ENCODE peak calls at places on chromosomes 11 and 22, in eight cellular contexts. V, M, W, L, P, B, K and F are unnamed samples.

GRCh38 chr11:11279956-11280689 is 72.9 kb downstream of the CSNK2A3 start:
- DNase-seq in L (no peak), B (peak), V (no peak), M (no peak), P (peak), K (peak), W (no peak), F (no peak)

GRCh38 chr22:28034760-28035401 is 115.8 kb upstream of the PITPNB start:
- DNase-seq in B (peak), V (no peak), W (peak), P (peak), L (peak), K (peak), M (no peak), F (no peak)

GRCh38 chr11:113623114-113623513 is 83.0 kb downstream of the TMPRSS5 start:
- DNase-seq in V (no peak), L (no peak), K (peak), M (no peak), P (no peak), B (no peak), W (no peak), F (no peak)

GRCh38 chr11:119921571-119921970 is 192.6 kb upstream of the NECTIN1 start:
- DNase-seq in V (no peak), P (no peak), B (no peak), L (no peak), W (no peak), K (no peak), M (no peak), F (no peak)

GRCh38 chr11:877565-877964 is 33.0 kb downstream of the CHID1 start:
- DNase-seq in B (no peak), M (peak), K (no peak), P (peak), W (no peak), L (no peak), V (no peak), F (no peak)

GRCh38 chr11:8258771-8259170 is 4.9 kb downstream of the LMO1 start:
- DNase-seq in W (no peak), B (no peak), P (no peak), V (no peak), L (peak), M (no peak), K (peak), F (no peak)

GRCh38 chr22:29904020-29904419 is 21.0 kb downstream of the MTMR3 start:
- DNase-seq in K (no peak), W (no peak), M (no peak), P (no peak), L (no peak), B (no peak), V (no peak), F (no peak)

GRCh38 chr22:37804886-37805857 is 2.6 kb upstream of the GCAT start:
- DNase-seq in K (peak), P (peak), M (peak), B (peak), V (peak), W (peak), L (peak), F (no peak)

GRCh38 chr11:12248330-12248729 is 129.0 kb upstream of the PARVA start:
- DNase-seq in B (peak), W (peak), V (no peak), L (peak), M (peak), K (no peak), P (no peak), F (no peak)

GRCh38 chr11:12581923-12582322 is 92.3 kb upstream of the TEAD1 start:
- DNase-seq in M (no peak), P (peak), W (no peak), L (no peak), B (peak), K (peak), V (no peak), F (peak)

GRCh38 chr11:21465920-21466319 is 727.0 kb upstream of the ANO5 start:
- DNase-seq in P (no peak), W (no peak), M (no peak), V (no peak), B (no peak), K (no peak), L (no peak), F (no peak)

GRCh38 chr11:107856180-107856980 is 2.2 kb downstream of the SLC35F2 start:
- DNase-seq in P (peak), B (no peak), W (no peak), L (no peak), V (no peak), M (no peak), K (no peak), F (no peak)

GRCh38 chr11:1204381-1205101 is 18.3 kb upstream of the MUC5B start:
- DNase-seq in V (no peak), P (no peak), B (no peak), M (no peak), L (peak), W (peak), K (no peak), F (no peak)

GRCh38 chr22:50423956-50424355 is 50.9 kb downstream of the SBF1 start:
- DNase-seq in K (no peak), V (no peak), M (no peak), L (no peak), W (no peak), P (no peak), B (no peak), F (no peak)

GRCh38 chr11:14537134-14537599 is 17.0 kb upstream of the PSMA1 start:
- DNase-seq in P (peak), K (peak), B (peak), W (no peak), M (peak), V (peak), L (no peak), F (no peak)

GRCh38 chr11:128830290-128830813 is 36.7 kb downstream of the KCNJ1 start:
- DNase-seq in W (no peak), V (no peak), L (no peak), B (no peak), K (no peak), P (peak), M (no peak), F (no peak)

GRCh38 chr11:25742800-25743199 is 589.1 kb upstream of the ANO3 start:
- DNase-seq in P (no peak), M (no peak), W (no peak), K (no peak), L (no peak), V (no peak), B (no peak), F (no peak)

GRCh38 chr22:24303007-24303406 is 32.4 kb downstream of the SPECC1L start:
- DNase-seq in L (no peak), V (no peak), B (no peak), P (no peak), K (no peak), W (no peak), M (no peak), F (no peak)

GRCh38 chr22:49197500-49197899 is 630.2 kb downstream of the BRD1 start:
- DNase-seq in L (peak), W (no peak), K (no peak), P (no peak), B (no peak), M (peak), V (no peak), F (no peak)

GRCh38 chr11:128630367-128631230 is 43.2 kb upstream of the ETS1 start:
- DNase-seq in L (peak), M (peak), W (peak), K (peak), B (peak), P (peak), V (peak), F (no peak)

GRCh38 chr22:39543095-39543494 is 10.5 kb upstream of the RPS19BP1 start:
- DNase-seq in K (no peak), B (peak), W (no peak), P (peak), L (no peak), V (no peak), M (peak), F (no peak)

GRCh38 chr11:96267490-96268010 is 75.4 kb downstream of the MAML2 start:
- DNase-seq in P (peak), V (peak), L (no peak), B (peak), W (no peak), K (no peak), M (no peak), F (no peak)

GRCh38 chr11:94746721-94747120 is 21.4 kb upstream of the AMOTL1 start:
- DNase-seq in B (no peak), V (no peak), W (no peak), K (no peak), P (no peak), M (no peak), L (no peak), F (no peak)

GRCh38 chr11:3382613-3383275 is 3.8 kb upstream of the ZNF195 start:
- DNase-seq in P (no peak), K (no peak), W (no peak), L (no peak), M (no peak), V (no peak), B (no peak), F (no peak)

GRCh38 chr22:23065495-23066122 is 4.7 kb upstream of the GNAZ start:
- DNase-seq in B (no peak), M (no peak), L (peak), K (no peak), W (no peak), V (peak), P (no peak), F (no peak)

GRCh38 chr11:114192841-114193389 is 103.3 kb upstream of the NNMT start:
- DNase-seq in V (no peak), K (no peak), B (no peak), M (peak), L (no peak), W (no peak), P (no peak), F (no peak)

GRCh38 chr11:70760416-70761020 is 362.2 kb downstream of the CTTN start:
- DNase-seq in L (peak), V (no peak), K (no peak), B (no peak), M (no peak), P (no peak), W (no peak), F (no peak)

GRCh38 chr11:117394221-117394925 is 66.7 kb downstream of the CEP164 start:
- DNase-seq in B (no peak), L (no peak), V (no peak), K (no peak), M (no peak), W (no peak), P (no peak), F (no peak)

GRCh38 chr11:128550967-128551522 is 36.3 kb downstream of the ETS1 start:
- DNase-seq in P (peak), B (no peak), L (no peak), W (no peak), K (no peak), M (no peak), V (peak), F (no peak)

GRCh38 chr11:35162795-35163194 is 23.8 kb downstream of the CD44 start:
- DNase-seq in K (no peak), P (peak), L (no peak), M (no peak), V (no peak), W (no peak), B (no peak), F (no peak)

GRCh38 chr11:2807801-2808241 is 77.8 kb downstream of the CDKN1C start:
- DNase-seq in P (no peak), L (peak), V (no peak), B (no peak), M (no peak), W (peak), K (no peak), F (no peak)

GRCh38 chr11:134050541-134051383 is 18.1 kb upstream of the JAM3 start:
- DNase-seq in B (peak), K (peak), V (peak), W (peak), P (peak), M (peak), L (peak), F (no peak)
- TF ChIP-seq CTCF in B (peak), K (peak), V (peak), W (peak), P (peak), M (peak), L (peak), F (peak)

DNA sequence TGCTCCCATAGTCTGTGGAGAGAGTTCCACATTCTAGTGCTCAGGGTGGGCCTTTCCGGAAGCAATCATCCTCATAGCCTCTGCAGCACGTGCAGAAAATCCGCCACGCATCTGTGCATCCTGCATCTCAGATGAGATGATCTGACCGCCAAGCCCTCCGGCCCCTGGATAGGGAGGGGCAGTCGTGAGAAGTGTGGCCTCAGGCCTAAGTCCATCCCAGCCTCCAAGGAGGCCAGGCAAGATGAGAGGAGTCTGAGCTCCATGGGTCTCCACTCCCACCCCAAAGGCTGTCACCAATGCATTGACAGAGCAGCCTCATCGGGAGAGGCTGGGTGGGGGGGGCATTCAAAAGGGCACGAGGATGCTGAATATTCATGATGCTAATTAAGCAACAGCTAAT is 30.5 kb upstream of the IGSF9B start:
- DNase-seq in V (no peak), B (no peak), L (no peak), M (no peak), W (no peak), K (no peak), P (no peak), F (no peak)
- TF ChIP-seq CTCF in V (no peak), B (no peak), L (no peak), M (no peak), W (no peak), K (no peak), P (no peak), F (no peak)

DNA sequence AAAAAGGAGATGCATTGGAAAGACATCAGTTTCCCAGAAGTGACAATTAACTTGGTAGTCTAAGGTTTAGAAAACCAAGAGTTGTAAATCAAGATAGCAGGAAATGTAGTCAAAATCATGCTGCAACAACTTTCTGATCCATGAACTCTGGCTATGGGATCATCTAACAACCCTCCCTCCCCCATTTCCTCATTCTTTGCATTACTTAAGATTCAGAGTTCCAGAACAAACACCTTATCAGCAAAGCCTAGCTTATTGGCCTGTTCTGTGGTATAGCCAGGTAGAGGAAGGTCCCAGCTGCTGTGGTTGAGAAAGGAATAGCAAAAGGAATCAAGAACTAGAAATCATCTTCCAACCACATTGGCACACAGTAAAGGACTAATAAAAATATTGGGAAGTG is 651.1 kb downstream of the METTL15 start:
- DNase-seq in K (peak), L (no peak), V (no peak), P (no peak), W (peak), B (peak), M (no peak), F (no peak)
- TF ChIP-seq CTCF in K (no peak), L (no peak), V (no peak), P (no peak), W (no peak), B (no peak), M (no peak), F (no peak)

DNA sequence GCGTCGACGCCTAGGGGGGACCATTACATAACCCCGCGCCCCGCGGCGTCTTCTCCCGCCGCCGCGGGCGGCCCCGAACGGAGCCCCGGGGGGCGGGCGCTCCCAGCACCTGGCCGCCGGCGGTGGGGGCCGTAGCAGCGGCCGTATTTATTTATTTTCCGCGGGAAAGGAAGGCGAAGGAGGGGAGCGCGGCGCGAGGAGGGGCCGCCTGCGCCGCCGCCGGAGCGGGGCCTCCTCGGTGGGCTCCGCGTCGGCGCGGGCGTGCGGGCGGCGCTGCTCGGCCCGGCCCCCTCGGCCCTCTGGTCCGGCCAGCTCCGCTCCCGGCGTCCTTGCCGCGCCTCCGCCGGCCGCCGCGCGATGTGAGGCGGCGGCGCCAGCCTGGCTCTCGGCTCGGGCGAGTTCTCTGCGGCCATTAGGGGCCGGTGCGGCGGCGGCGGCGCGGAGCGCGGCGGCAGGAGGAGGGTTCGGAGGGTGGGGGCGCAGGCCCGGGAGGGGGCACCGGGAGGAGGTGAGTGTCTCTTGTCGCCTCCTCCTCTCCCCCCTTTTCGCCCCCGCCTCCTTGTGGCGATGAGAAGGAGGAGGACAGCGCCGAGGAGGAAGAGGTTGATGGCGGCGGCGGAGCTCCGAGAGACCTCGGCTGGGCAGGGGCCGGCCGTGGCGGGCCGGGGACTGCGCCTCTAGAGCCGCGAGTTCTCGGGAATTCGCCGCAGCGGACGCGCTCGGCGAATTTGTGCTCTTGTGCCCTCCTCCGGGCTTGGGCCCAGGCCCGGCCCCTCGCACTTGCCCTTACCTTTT is at the start of gene EP300:
- DNase-seq in K (peak), V (peak), P (peak), W (peak), L (peak), B (peak), M (peak), F (peak)
- TF ChIP-seq CTCF in K (peak), V (no peak), P (peak), W (no peak), L (peak), B (peak), M (peak), F (peak)

GRCh38 chr11:64649304-64649703 is 58.3 kb downstream of the SLC22A12 start:
- DNase-seq in B (peak), P (peak), W (peak), V (no peak), M (peak), K (no peak), L (no peak), F (no peak)
- TF ChIP-seq CTCF in B (peak), P (peak), W (peak), V (no peak), M (peak), K (peak), L (peak), F (peak)

GRCh38 chr11:61460986-61461385 is 31.1 kb downstream of the SDHAF2 start:
- DNase-seq in B (no peak), M (no peak), W (no peak), V (no peak), L (no peak), P (no peak), K (no peak), F (no peak)
- TF ChIP-seq CTCF in B (no peak), M (peak), W (no peak), V (no peak), L (no peak), P (no peak), K (peak), F (no peak)

DNA sequence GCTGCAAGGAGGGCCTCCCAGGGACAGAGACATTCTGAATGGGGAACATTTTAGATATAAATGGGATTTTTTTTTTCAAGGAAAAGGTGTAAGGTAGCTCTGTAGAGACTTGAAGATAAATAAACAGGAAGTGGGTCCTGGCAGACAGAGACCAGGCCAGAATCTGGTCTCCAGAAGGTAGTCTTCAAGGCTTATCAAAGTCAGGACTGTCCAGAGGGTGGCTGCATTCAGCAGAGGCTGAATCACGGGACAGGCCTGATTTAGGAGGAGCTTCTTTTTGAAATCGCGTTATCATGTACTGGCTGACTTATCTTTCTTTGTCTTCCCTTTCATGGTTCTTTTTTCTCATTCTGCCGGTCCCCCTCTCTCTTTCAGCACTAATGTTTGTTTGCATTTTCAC is 542.9 kb downstream of the NTM start:
- DNase-seq in P (no peak), M (no peak), K (no peak), L (no peak), B (no peak), V (no peak), W (no peak), F (no peak)
- TF ChIP-seq CTCF in P (no peak), M (no peak), K (peak), L (no peak), B (no peak), V (no peak), W (no peak), F (no peak)

GRCh38 chr22:20180245-20180630 is 29.4 kb upstream of the CCDC188 start:
- DNase-seq in V (no peak), W (no peak), K (no peak), B (no peak), M (peak), L (no peak), P (no peak), F (no peak)
- TF ChIP-seq CTCF in V (no peak), W (no peak), K (peak), B (peak), M (peak), L (no peak), P (no peak), F (peak)

DNA sequence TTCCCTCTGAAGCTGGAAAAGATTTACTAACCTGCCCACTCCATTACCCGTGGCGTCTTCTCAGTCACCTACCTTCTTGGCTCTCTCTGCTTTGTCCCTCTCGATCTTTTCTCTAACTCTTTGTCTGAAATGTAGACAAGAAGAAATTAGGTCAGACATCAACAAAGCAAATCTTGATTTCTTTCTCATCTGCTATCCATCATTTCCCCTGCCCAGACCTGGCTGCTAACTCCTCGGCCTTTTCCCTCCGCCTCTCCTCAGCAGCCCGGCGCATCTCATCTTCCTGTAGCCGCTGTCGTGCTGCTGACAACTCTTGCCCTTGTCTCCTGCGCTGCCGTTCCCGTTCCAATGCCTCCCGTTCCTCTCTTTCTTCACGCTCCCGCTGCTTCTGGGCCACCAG is 1.2 kb downstream of the UBXN1 start:
- DNase-seq in W (no peak), P (no peak), M (no peak), B (no peak), V (no peak), L (no peak), K (no peak), F (no peak)
- TF ChIP-seq CTCF in W (no peak), P (no peak), M (no peak), B (no peak), V (no peak), L (no peak), K (no peak), F (no peak)